ENCODE peak calls at places on chromosomes 12 and 14, in ten cellular contexts. E is NCI-H1436 treated with DMSO at 0.1 percent for 48 hours; R is NCI-H1694; A is left cardiac atrium; Q is NCI-H2107; I is H54; O is nucleus accumbens; C is WTC11; D is stimulated activated CD8-positive, alpha-beta memory T cell treated with anti-CD3 and anti-CD28 coated beads, Interleukin-2, amount 100 ng/mL, for 1 hour; Z is T-helper 2 cell. W is an unnamed sample.

GRCh38 chr12:80140005-80140404 is 40.7 kb downstream of the OTOGL start:
- DNase-seq in I (no peak), Q (no peak), A (no peak), C (no peak), D (no peak), O (no peak), Z (no peak), R (no peak), E (no peak), W (no peak)

GRCh38 chr14:78848234-78848820 is 678.2 kb downstream of the NRXN3 start:
- DNase-seq in I (peak), D (no peak), Q (peak), Z (no peak), E (no peak), R (peak), O (no peak), C (peak), A (peak), W (peak)

GRCh38 chr14:38693423-38693822 is 409.6 kb downstream of the SEC23A start:
- DNase-seq in A (no peak), I (no peak), E (no peak), Z (no peak), D (no peak), R (no peak), Q (no peak), C (no peak), O (no peak), W (no peak)

GRCh38 chr12:53739285-53740129 is 12.3 kb upstream of the CALCOCO1 start:
- DNase-seq in E (no peak), Q (no peak), C (no peak), D (no peak), R (no peak), A (no peak), O (no peak), Z (no peak), I (no peak), W (no peak)

GRCh38 chr14:81400202-81400678 is at the start of gene STON2:
- DNase-seq in C (no peak), R (peak), A (no peak), Z (no peak), D (no peak), E (no peak), I (peak), O (no peak), Q (peak), W (peak)

GRCh38 chr12:75579552-75579951 is 68.1 kb upstream of the KRR1 start:
- DNase-seq in E (no peak), O (no peak), I (no peak), Z (no peak), C (no peak), A (no peak), R (peak), D (no peak), Q (no peak), W (no peak)

GRCh38 chr12:109775172-109775881 is 57.9 kb downstream of the TRPV4 start:
- DNase-seq in Q (peak), E (no peak), C (peak), D (peak), R (peak), I (peak), O (peak), Z (peak), A (peak), W (peak)

GRCh38 chr14:74620497-74620921 is 8.5 kb upstream of the LTBP2 start:
- DNase-seq in Q (no peak), O (no peak), C (no peak), I (peak), Z (no peak), A (no peak), R (no peak), D (no peak), E (no peak), W (no peak)

GRCh38 chr14:69610859-69611263 is 535 bp upstream of the SUSD6 start:
- DNase-seq in A (no peak), C (no peak), D (no peak), Q (peak), R (no peak), E (no peak), I (no peak), Z (no peak), O (no peak), W (peak)

GRCh38 chr12:75183967-75184366 is 25.7 kb downstream of the KCNC2 start:
- DNase-seq in Q (no peak), R (no peak), D (no peak), Z (no peak), I (no peak), E (no peak), O (no peak), C (no peak), A (no peak), W (no peak)

GRCh38 chr12:111248981-111249380 is 119.9 kb downstream of the PHETA1 start:
- DNase-seq in D (no peak), E (no peak), I (peak), R (peak), O (no peak), C (no peak), Q (no peak), Z (no peak), A (no peak), W (no peak)

GRCh38 chr14:63760014-63760413 is 32.1 kb upstream of the SGPP1 start:
- DNase-seq in Z (no peak), I (no peak), E (no peak), Q (no peak), A (no peak), D (no peak), O (no peak), C (no peak), R (no peak), W (no peak)

GRCh38 chr14:74577948-74578275 is 34.1 kb downstream of the LTBP2 start:
- DNase-seq in Q (no peak), C (no peak), E (no peak), I (no peak), Z (no peak), A (no peak), D (no peak), O (no peak), R (no peak), W (no peak)

GRCh38 chr12:128796439-128797118 is 27.2 kb downstream of the SLC15A4 start:
- DNase-seq in D (no peak), E (no peak), R (no peak), C (no peak), Q (no peak), Z (no peak), A (no peak), I (no peak), O (no peak), W (no peak)

GRCh38 chr14:50333010-50333409 is 20.9 kb downstream of the DMAC2L start:
- DNase-seq in Z (no peak), E (no peak), O (no peak), Q (no peak), C (no peak), R (no peak), D (no peak), I (no peak), A (peak), W (no peak)

GRCh38 chr12:88153959-88154358 is 11.9 kb downstream of the TMTC3 start:
- DNase-seq in I (no peak), E (no peak), Z (no peak), Q (no peak), C (no peak), R (no peak), O (no peak), D (no peak), A (no peak), W (no peak)

GRCh38 chr14:56592746-56593544 is 13.3 kb downstream of the TMEM260 start:
- DNase-seq in C (no peak), D (no peak), Q (no peak), Z (no peak), I (no peak), O (no peak), A (no peak), R (no peak), E (no peak), W (no peak)

GRCh38 chr14:20477211-20477876 is 8.1 kb downstream of the PNP start:
- DNase-seq in I (no peak), D (no peak), O (no peak), A (peak), Z (no peak), E (no peak), R (no peak), Q (no peak), C (no peak), W (no peak)

GRCh38 chr12:21456291-21456780 is 18.9 kb downstream of the PYROXD1 start:
- DNase-seq in A (no peak), I (no peak), Q (no peak), E (no peak), Z (peak), D (peak), O (no peak), R (no peak), C (no peak), W (no peak)

GRCh38 chr14:74616507-74616906 is 4.5 kb upstream of the LTBP2 start:
- DNase-seq in E (no peak), A (peak), C (no peak), Q (no peak), Z (no peak), I (peak), O (no peak), R (no peak), D (no peak), W (no peak)

GRCh38 chr12:114335607-114336006 is 70.3 kb downstream of the TBX5 start:
- DNase-seq in Q (no peak), Z (no peak), A (no peak), E (no peak), R (no peak), D (no peak), O (no peak), I (no peak), C (peak), W (peak)

GRCh38 chr14:52360831-52361230 is 46.7 kb downstream of the PTGER2 start:
- DNase-seq in I (no peak), D (no peak), R (no peak), Z (no peak), O (no peak), E (no peak), C (no peak), Q (no peak), A (no peak), W (no peak)

GRCh38 chr12:106790020-106790419 is 15.5 kb downstream of the RIC8B start:
- DNase-seq in Q (no peak), C (no peak), D (no peak), Z (no peak), E (no peak), R (no peak), O (no peak), I (no peak), A (no peak), W (no peak)

GRCh38 chr12:131620520-131620919 is 90.4 kb upstream of the SFSWAP start:
- DNase-seq in Z (no peak), D (no peak), Q (no peak), O (no peak), E (no peak), R (no peak), C (peak), A (no peak), I (no peak), W (no peak)

GRCh38 chr12:93379432-93380308 is 1.9 kb downstream of the NUDT4 start:
- DNase-seq in E (no peak), I (no peak), O (no peak), R (no peak), D (no peak), Q (no peak), Z (no peak), A (no peak), C (no peak), W (no peak)

GRCh38 chr14:71492346-71492745 is 439.9 kb upstream of the RGS6 start:
- DNase-seq in Q (no peak), R (no peak), Z (no peak), O (no peak), A (no peak), D (no peak), C (no peak), I (no peak), E (no peak), W (no peak)

GRCh38 chr14:98167702-98168101 is 1104.3 kb downstream of the BCL11B start:
- DNase-seq in C (no peak), D (no peak), Z (no peak), R (no peak), E (no peak), O (no peak), Q (no peak), A (no peak), I (no peak), W (no peak)

GRCh38 chr14:56117765-56118610 is at the start of gene PELI2:
- DNase-seq in I (peak), Q (peak), A (peak), D (peak), Z (peak), O (peak), R (no peak), E (no peak), C (peak), W (peak)

GRCh38 chr14:78240567-78240966 is 70.4 kb downstream of the NRXN3 start:
- DNase-seq in C (no peak), O (no peak), A (no peak), E (no peak), Z (no peak), D (no peak), R (no peak), Q (no peak), I (no peak), W (no peak)

GRCh38 chr12:50132505-50133135 is 20.6 kb downstream of the COX14 start:
- DNase-seq in Z (no peak), O (no peak), E (no peak), R (no peak), Q (no peak), I (no peak), C (no peak), D (no peak), A (no peak), W (no peak)

GRCh38 chr12:20602671-20603402 is 92.3 kb upstream of the SLCO1C1 start:
- DNase-seq in Z (no peak), D (no peak), C (no peak), E (no peak), O (no peak), R (no peak), Q (no peak), A (no peak), I (no peak), W (no peak)

GRCh38 chr12:15690320-15690719 is 98.9 kb downstream of the EPS8 start:
- DNase-seq in E (no peak), Z (no peak), C (no peak), Q (no peak), D (no peak), I (no peak), O (no peak), A (no peak), R (no peak), W (no peak)

GRCh38 chr12:64894827-64895475 is 70.5 kb downstream of the TBC1D30 start:
- DNase-seq in D (no peak), Z (no peak), A (no peak), E (no peak), I (no peak), Q (no peak), R (no peak), O (no peak), C (no peak), W (no peak)

GRCh38 chr14:76775159-76775694 is 14.0 kb downstream of the VASH1 start:
- DNase-seq in Q (no peak), I (no peak), E (no peak), O (no peak), Z (no peak), D (no peak), A (peak), R (no peak), C (no peak), W (no peak)

GRCh38 chr14:100915582-100915981 is 12.1 kb upstream of the RTL1 start:
- DNase-seq in Z (no peak), E (no peak), A (no peak), I (no peak), D (no peak), Q (no peak), O (no peak), C (no peak), R (no peak), W (no peak)